ENCODE peak calls at places on chromosome 3, in five cellular contexts. S, M, H, C and B are unnamed samples. For H3K4me1, the result is how much of the 10 kb centered on the place peaks cover.

GRCh38 chr3:113002676-113003075 is 11.9 kb downstream of the GTPBP8 start:
- DNase-seq in S (no peak), M (no peak), H (no peak), C (no peak), B (peak)

GRCh38 chr3:32998631-32999451 is 47.4 kb downstream of the CCR4 start:
- DNase-seq in S (no peak), M (no peak), H (no peak), C (no peak), B (no peak)

GRCh38 chr3:186421946-186422345 is 59.9 kb upstream of the DGKG start:
- DNase-seq in S (no peak), M (no peak), H (no peak), C (no peak), B (no peak)

GRCh38 chr3:58175429-58176184 is 35.2 kb downstream of the DNASE1L3 start:
- DNase-seq in S (no peak), M (no peak), H (no peak), C (no peak), B (no peak)

GRCh38 chr3:149554826-149555225 is 80.3 kb downstream of the TM4SF4 start:
- DNase-seq in S (no peak), M (no peak), H (no peak), C (no peak), B (no peak)

GRCh38 chr3:52317178-52317577 is 1.1 kb downstream of the DNAH1 start:
- DNase-seq in S (no peak), M (no peak), H (no peak), C (no peak), B (no peak)

GRCh38 chr3:171064461-171064860 is 37.9 kb upstream of the SLC2A2 start:
- DNase-seq in S (no peak), M (no peak), H (no peak), C (no peak), B (no peak)

GRCh38 chr3:170848294-170848917 is 21.6 kb downstream of the RPL22L1 start:
- DNase-seq in S (no peak), M (no peak), H (no peak), C (no peak), B (no peak)

GRCh38 chr3:192816274-192816853 is 89.0 kb upstream of the FGF12 start:
- DNase-seq in S (no peak), M (no peak), H (no peak), C (no peak), B (peak)

GRCh38 chr3:54999801-55000200 is 71.9 kb upstream of the LRTM1 start:
- DNase-seq in S (no peak), M (no peak), H (no peak), C (no peak), B (no peak)

GRCh38 chr3:154885016-154885415 is 195.1 kb upstream of the MME start:
- DNase-seq in S (no peak), M (no peak), H (no peak), C (no peak), B (no peak)

GRCh38 chr3:112767177-112767576 is 79.5 kb downstream of the CD200R1L start:
- DNase-seq in S (no peak), M (no peak), H (no peak), C (no peak), B (no peak)

DNA sequence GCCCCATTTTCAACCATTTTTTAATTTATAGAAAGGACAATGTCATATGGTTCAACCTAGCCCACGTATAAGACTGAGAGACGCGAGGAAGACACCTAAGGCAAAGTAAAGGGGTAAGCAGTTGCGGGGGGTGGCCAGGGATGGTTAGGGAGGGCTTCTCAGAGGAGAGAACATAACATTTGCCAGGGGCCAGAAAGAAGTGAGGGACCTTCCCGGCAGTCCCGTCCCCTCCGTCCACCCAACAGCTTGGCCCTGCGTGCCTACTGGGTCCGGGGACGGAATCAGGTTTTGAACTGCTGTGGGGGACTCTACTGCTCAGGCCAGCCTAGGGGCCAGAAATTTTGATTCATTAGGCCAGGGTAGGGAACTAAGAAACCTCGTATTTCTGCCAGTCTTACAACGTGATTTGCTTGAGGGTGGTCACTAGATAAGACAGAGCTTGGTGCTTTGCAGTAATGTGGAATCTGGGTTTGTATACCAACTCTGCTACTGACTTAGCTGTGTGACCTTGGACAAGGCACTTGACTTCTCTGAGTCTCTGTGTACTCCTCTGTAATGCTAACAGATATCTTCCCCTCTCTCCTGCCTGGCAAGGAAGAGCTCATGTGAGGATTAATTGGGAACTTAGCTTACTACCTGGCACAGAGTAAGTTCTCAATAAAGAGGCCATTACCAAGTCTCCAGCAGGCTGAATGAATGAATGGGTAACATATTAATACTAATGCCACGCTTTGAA is 734 bp upstream of the SLC6A20 start:
- DNase-seq in S (no peak), M (no peak), H (no peak), C (no peak), B (no peak)
- H3K4me3 ChIP-seq in S (peak), M (peak), H (peak), C (no peak), B (no peak)

GRCh38 chr3:8501388-8502131 is at the start of gene LMCD1:
- DNase-seq in S (peak), M (peak), H (peak), C (peak), B (peak)

GRCh38 chr3:8505621-8506020 is 4.0 kb downstream of the LMCD1 start:
- DNase-seq in S (no peak), M (no peak), H (no peak), C (peak), B (no peak)

GRCh38 chr3:8504611-8504973 is 3.0 kb downstream of the LMCD1 start:
- DNase-seq in S (no peak), M (no peak), H (no peak), C (no peak), B (no peak)

GRCh38 chr3:8503871-8504610 is 2.4 kb downstream of the LMCD1 start:
- DNase-seq in S (no peak), M (no peak), H (no peak), C (no peak), B (no peak)

GRCh38 chr3:8503461-8503860 is 1.8 kb downstream of the LMCD1 start:
- DNase-seq in S (no peak), M (no peak), H (no peak), C (no peak), B (no peak)
- H3K4me1 ChIP-seq in S (half or more), M (under half), H (half or more), C (under half), B (under half)

DNA sequence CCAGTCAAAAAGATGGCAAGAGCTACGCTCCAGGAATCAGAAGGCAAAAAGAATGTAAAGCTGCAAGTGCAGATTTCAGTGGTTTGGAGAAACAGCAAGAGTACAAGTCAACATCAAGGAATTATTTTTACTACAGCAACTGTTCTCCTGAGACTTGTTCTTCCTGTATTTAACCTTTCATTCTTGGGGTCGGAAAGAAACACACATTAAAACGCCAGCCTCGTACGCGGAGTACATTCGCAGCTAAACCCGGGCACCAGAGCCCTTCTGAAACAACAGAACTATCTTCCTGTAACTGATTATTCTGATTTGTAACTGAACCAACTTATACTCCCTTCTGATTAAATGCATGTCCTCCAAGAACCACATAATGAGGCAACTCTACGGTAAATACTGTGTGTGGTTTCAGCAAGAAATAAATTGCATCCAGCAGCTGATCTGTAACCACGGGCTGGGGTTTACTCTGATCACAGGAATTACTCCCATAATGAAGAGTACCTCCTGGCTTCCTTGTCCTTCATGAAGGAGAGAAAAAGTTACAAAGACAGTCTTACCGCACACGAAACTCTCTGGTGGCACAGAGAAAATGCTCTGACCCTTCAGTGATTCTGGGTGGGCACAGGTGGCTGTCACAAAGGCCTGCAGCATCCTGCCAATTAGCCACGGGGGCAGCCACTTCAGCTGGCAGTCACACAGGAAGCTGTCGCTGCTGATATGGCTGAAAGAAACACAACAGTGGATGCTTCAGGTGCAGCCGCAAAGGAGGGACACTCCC is 107.1 kb downstream of the LRIG1 start:
- DNase-seq in S (no peak), M (no peak), H (no peak), C (peak), B (peak)
- H3K4me3 ChIP-seq in S (peak), M (no peak), H (no peak), C (no peak), B (peak)

DNA sequence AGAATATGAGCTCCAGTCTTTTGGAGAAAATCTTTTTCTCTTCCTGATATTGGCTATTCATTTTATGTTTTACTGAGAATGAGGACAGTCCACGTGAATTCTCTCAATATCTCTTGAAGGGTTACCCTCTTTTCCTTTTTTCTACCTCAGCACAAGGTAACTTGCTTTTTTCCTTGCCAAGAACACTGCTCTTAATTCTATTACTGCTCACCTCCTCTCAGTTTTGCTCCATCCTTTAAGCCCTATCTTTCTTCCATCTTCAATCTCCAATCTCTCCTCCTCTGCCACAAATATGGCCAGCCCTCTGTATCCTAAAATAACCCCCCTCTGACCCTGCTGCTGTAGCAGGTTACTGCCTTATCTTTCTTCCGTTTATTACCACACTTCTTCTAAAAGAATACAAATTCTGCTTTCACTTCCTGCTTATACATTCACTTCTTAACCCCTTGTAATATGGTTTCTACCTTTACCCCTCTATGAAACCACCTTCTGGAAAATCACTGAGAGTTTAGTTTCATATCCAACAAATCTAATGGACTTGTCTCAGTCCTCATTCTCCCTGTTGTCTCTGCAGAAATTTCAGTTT is 89.0 kb downstream of the NFKBIZ start:
- DNase-seq in S (no peak), M (no peak), H (no peak), C (no peak), B (no peak)
- H3K4me1 ChIP-seq in S (under half), M (under half), H (under half), C (under half), B (half or more)

GRCh38 chr3:18752273-18752934 is 327.3 kb upstream of the SATB1 start:
- DNase-seq in S (no peak), M (no peak), H (no peak), C (no peak), B (no peak)
- H3K4me3 ChIP-seq in S (no peak), M (no peak), H (no peak), C (no peak), B (no peak)